ENCODE peak calls at places on chromosomes 1 and 21, in four cellular contexts. S is trophoblast cell, R is H9, U is H1. H is an unnamed sample. For H3K79me2, the result is how much of the 10 kb centered on the place peaks cover.

GRCh38 chr1:182301026-182301436 is 90.6 kb downstream of the GLUL start:
- DNase-seq in S (no peak), R (no peak), U (no peak), H (no peak)

GRCh38 chr1:217673387-217673786 is 42.2 kb downstream of the SPATA17 start:
- DNase-seq in S (no peak), R (no peak), U (no peak), H (no peak)

GRCh38 chr21:33899199-33899598 is 16.4 kb downstream of the ATP5PO start:
- DNase-seq in S (no peak), R (no peak), U (no peak), H (no peak)

GRCh38 chr1:56258395-56258794 is 321.0 kb downstream of the PLPP3 start:
- DNase-seq in S (no peak), R (no peak), U (no peak), H (no peak)

GRCh38 chr1:200038987-200039848 is 11.7 kb downstream of the NR5A2 start:
- DNase-seq in S (no peak), R (peak), U (no peak), H (peak)

GRCh38 chr1:160618763-160619274 is 28.0 kb downstream of the SLAMF1 start:
- DNase-seq in S (no peak), R (no peak), U (no peak), H (peak)

GRCh38 chr1:78743626-78744025 is 94.0 kb downstream of the IFI44 start:
- DNase-seq in S (no peak), R (no peak), U (no peak), H (peak)

GRCh38 chr1:226176870-226177269 is 9.7 kb downstream of the ACBD3 start:
- DNase-seq in S (no peak), R (no peak), U (no peak), H (no peak)

GRCh38 chr1:182054698-182055326 is 6.7 kb downstream of the ZNF648 start:
- DNase-seq in S (no peak), R (no peak), U (no peak), H (peak)

GRCh38 chr1:87904668-87905067 is 576.0 kb downstream of the LMO4 start:
- DNase-seq in S (no peak), R (no peak), U (no peak), H (no peak)

GRCh38 chr1:233386336-233386735 is 58.8 kb downstream of the MAP3K21 start:
- DNase-seq in S (no peak), R (no peak), U (no peak), H (no peak)

GRCh38 chr1:52502789-52503188 is 50.1 kb downstream of the TUT4 start:
- DNase-seq in S (no peak), R (no peak), U (no peak), H (no peak)

GRCh38 chr1:59062743-59063142 is 234.2 kb upstream of the FGGY start:
- DNase-seq in S (no peak), R (no peak), U (no peak), H (peak)

GRCh38 chr1:92968138-92969032 is 7.1 kb upstream of the DIPK1A start:
- DNase-seq in S (no peak), R (no peak), U (no peak), H (peak)

GRCh38 chr1:226061793-226062557 is 541 bp upstream of the H3-3A start:
- DNase-seq in S (peak), R (peak), U (no peak), H (peak)

GRCh38 chr1:223479261-223479660 is 86.0 kb downstream of the CCDC185 start:
- DNase-seq in S (no peak), R (no peak), U (no peak), H (no peak)

GRCh38 chr21:41816583-41817165 is 49.8 kb upstream of the RIPK4 start:
- DNase-seq in S (peak), R (peak), U (peak), H (peak)

GRCh38 chr1:239909894-239910293 is 181.8 kb upstream of the FMN2 start:
- DNase-seq in S (peak), R (no peak), U (no peak), H (no peak)

GRCh38 chr1:53547321-53547720 is 88.1 kb downstream of the DMRTB1 start:
- DNase-seq in S (no peak), R (no peak), U (no peak), H (no peak)

GRCh38 chr1:193185206-193185605 is 1.2 kb downstream of the B3GALT2 start:
- DNase-seq in S (no peak), R (no peak), U (no peak), H (no peak)

GRCh38 chr1:44714944-44715571 is 15.9 kb downstream of the RNU5D-1 start:
- DNase-seq in S (peak), R (peak), U (no peak), H (peak)

GRCh38 chr1:192698731-192699130 is 62.8 kb downstream of the RGS13 start:
- DNase-seq in S (no peak), R (no peak), U (no peak), H (no peak)

GRCh38 chr1:55005351-55006140 is 6.8 kb downstream of the BSND start:
- DNase-seq in S (no peak), R (peak), U (no peak), H (no peak)

GRCh38 chr1:209652873-209653401 is 712 bp upstream of the LAMB3 start:
- DNase-seq in S (peak), R (peak), U (no peak), H (peak)

GRCh38 chr1:176110203-176110602 is 96.9 kb downstream of the COP1 start:
- DNase-seq in S (no peak), R (no peak), U (no peak), H (no peak)

GRCh38 chr1:38041941-38042834 is 4.4 kb downstream of the POU3F1 start:
- DNase-seq in S (no peak), R (no peak), U (no peak), H (no peak)

GRCh38 chr1:231124746-231125145 is 37.1 kb upstream of the TRIM67 start:
- DNase-seq in S (no peak), R (no peak), U (no peak), H (no peak)

GRCh38 chr1:223811634-223812101 is 34.1 kb downstream of the TP53BP2 start:
- DNase-seq in S (no peak), R (no peak), U (no peak), H (peak)

GRCh38 chr21:26148071-26148470 is 22.5 kb downstream of the APP start:
- DNase-seq in S (no peak), R (peak), U (no peak), H (peak)

GRCh38 chr1:218123968-218124367 is 161.1 kb upstream of the RRP15 start:
- DNase-seq in S (no peak), R (peak), U (peak), H (peak)

GRCh38 chr1:35809156-35810095 is 1.6 kb downstream of the AGO4 start:
- DNase-seq in S (no peak), R (no peak), U (no peak), H (no peak)
- H3K79me2 ChIP-seq in S (under half), R (under half), U (under half), H (under half)

GRCh38 chr1:7221823-7222462 is 436.7 kb downstream of the CAMTA1 start:
- DNase-seq in S (no peak), R (no peak), U (no peak), H (no peak)

GRCh38 chr1:7224081-7224534 is 438.9 kb downstream of the CAMTA1 start:
- DNase-seq in S (no peak), R (no peak), U (no peak), H (no peak)

GRCh38 chr1:7220712-7221252 is 435.5 kb downstream of the CAMTA1 start:
- DNase-seq in S (no peak), R (no peak), U (no peak), H (no peak)

GRCh38 chr1:7223334-7224080 is 438.3 kb downstream of the CAMTA1 start:
- DNase-seq in S (no peak), R (no peak), U (no peak), H (no peak)

DNA sequence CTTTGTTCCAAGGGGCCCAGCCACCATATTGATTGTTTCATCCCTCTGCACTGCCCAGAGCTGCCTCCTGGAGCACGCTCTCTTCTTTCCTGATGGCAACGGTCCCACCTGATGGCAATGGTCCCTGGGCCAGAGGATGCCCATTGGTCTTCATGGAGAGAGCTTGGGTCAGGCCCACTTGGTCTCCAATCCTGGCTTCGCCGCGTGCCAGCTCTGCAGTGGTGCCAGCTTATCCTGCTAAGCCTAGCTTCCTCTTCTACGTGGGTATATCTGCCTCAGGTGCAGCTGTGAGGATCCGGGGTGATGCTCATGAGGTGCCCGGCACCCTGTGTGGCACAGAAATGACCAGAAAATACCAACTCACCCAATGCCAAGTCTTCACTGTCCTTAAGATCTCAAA is 437.4 kb downstream of the CAMTA1 start:
- DNase-seq in S (no peak), R (no peak), U (no peak), H (no peak)
- H2BK120ac ChIP-seq in S (no peak), R (no peak), U (no peak), H (no peak)

DNA sequence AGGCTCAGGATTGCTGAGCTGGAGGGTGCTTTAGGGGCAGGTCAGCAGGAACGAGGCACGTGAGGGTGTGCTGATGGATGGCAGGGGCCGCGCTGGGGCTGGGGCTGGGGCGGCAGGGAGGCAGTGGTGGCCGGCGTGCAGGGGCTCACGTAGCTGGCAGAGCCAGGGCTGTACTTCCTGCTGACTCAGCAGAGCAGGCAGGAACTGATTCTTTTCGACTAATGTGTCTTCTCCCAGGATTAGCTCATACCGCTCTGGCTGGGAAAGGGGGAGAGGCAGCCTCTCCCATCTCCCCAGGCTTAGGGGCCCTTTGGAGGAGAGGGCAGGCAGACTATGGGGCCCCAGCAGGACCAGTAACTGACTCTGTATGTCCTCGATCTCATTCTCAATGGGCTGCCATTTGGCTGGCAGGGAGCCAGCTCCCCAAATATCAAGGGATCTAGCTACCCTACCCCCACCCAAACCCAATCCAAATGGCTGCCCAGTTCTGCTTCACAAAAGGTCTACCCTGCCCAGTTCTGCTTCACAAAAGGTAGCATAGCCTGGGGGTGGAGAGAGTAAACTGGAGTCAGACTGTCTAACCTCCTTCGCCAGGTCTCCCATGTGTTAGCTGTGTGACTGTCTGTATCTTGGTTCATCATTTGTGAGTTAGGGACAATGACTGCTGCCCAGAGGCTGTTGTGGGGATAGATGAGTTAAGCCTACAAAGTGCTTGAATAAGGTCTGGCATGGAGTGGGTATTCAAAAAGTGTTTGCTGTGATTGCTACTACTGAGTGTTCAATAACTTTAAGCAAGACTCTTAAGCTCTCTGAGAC is 100.1 kb upstream of the SLC2A1 start:
- DNase-seq in S (no peak), R (peak), U (no peak), H (no peak)
- H3K4ac ChIP-seq in S (peak), R (no peak), U (no peak), H (no peak)

GRCh38 chr1:147569587-147570241 is 28.4 kb downstream of the BCL9 start:
- DNase-seq in S (peak), R (no peak), U (no peak), H (no peak)

GRCh38 chr1:147568551-147568950 is 27.2 kb downstream of the BCL9 start:
- DNase-seq in S (peak), R (no peak), U (no peak), H (peak)

GRCh38 chr1:147570907-147571306 is 29.6 kb downstream of the BCL9 start:
- DNase-seq in S (no peak), R (no peak), U (no peak), H (no peak)

GRCh38 chr1:147565189-147565980 is 24.1 kb downstream of the BCL9 start:
- DNase-seq in S (peak), R (no peak), U (no peak), H (no peak)

DNA sequence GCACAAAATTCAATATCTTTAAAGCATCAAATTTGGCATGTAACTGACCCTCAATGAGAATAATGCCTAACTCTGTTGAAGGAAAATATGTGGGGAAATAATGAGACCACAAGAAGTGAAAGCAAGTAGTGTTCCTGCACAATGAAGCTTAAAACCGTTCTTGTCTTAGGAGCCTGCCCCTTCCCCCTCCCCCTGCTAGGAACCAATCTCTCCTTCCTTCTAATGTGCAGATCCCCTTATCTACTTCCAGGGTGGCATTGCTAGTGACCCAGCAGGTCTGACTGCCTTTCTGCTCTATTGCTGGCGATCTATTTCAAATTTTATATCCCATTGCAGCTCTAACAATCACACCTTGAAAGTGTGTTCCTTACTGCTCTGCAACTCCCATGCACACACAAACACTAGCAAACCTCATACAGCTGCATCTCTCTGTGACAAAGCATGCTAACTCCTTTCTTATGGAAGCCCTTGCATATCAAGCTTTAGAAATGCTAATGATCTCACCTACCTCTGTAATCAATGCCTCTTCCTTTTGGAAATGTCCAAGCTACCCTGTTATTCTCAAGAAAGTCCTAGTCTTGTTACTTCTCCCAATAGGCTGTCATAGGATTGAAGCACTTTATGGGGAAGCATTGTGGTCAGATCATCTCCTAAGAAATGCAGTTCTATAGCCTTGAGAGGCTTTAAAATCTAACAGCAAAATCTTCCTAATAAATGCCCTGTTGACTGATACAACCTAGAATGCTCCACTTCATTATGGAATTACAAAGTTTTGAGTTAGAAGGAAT is 26.5 kb downstream of the BCL9 start:
- DNase-seq in S (no peak), R (peak), U (no peak), H (peak)
- H3K79me2 ChIP-seq in S (under half), R (under half), U (under half), H (under half)

GRCh38 chr1:17161926-17162800 is 42.8 kb upstream of the PADI1 start:
- DNase-seq in S (peak), R (no peak), U (no peak), H (no peak)
- H2BK120ac ChIP-seq in S (no peak), R (no peak), U (no peak), H (no peak)

GRCh38 chr1:148383966-148384365 is 99.1 kb downstream of the PPIAL4G start:
- DNase-seq in S (no peak), R (no peak), U (no peak), H (peak)
- H3K4ac ChIP-seq in S (no peak), R (no peak), U (no peak), H (no peak)

DNA sequence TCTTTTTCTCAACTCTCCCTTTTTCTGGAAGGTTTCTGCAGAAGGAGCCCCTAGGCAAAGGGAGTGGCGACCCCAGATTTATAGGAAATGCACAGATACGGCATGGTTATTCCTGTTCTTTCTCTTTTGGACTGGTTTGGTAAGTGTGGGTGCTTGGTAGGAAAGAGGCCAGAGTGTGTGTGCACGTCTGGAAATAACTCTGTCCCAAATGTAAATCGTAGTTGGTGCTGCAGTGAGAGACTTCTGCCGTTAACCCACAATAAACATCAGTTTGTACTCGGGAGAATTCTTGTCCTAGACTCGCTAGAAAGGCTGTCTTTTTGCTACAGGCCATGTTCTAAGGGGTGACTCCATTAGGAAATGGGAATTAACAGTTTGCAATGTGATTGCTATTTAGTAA is 761 bp downstream of the SLC44A3 start:
- DNase-seq in S (no peak), R (no peak), U (no peak), H (no peak)
- H3K79me2 ChIP-seq in S (under half), R (under half), U (under half), H (under half)

GRCh38 chr1:2476066-2476999 is at the start of gene PLCH2:
- DNase-seq in S (no peak), R (no peak), U (no peak), H (no peak)
- H2BK120ac ChIP-seq in S (no peak), R (no peak), U (no peak), H (no peak)

GRCh38 chr1:91831132-91831930 is 54.6 kb downstream of the TGFBR3 start:
- DNase-seq in S (no peak), R (no peak), U (no peak), H (no peak)

GRCh38 chr1:91829293-91830153 is 56.4 kb downstream of the TGFBR3 start:
- DNase-seq in S (no peak), R (no peak), U (no peak), H (no peak)

GRCh38 chr1:91836307-91837056 is 49.5 kb downstream of the TGFBR3 start:
- DNase-seq in S (peak), R (no peak), U (no peak), H (peak)

GRCh38 chr1:91830242-91831131 is 55.5 kb downstream of the TGFBR3 start:
- DNase-seq in S (no peak), R (no peak), U (no peak), H (peak)

GRCh38 chr1:91835087-91835521 is 50.8 kb downstream of the TGFBR3 start:
- DNase-seq in S (peak), R (no peak), U (no peak), H (peak)
- H3K4ac ChIP-seq in S (no peak), R (no peak), U (no peak), H (no peak)

DNA sequence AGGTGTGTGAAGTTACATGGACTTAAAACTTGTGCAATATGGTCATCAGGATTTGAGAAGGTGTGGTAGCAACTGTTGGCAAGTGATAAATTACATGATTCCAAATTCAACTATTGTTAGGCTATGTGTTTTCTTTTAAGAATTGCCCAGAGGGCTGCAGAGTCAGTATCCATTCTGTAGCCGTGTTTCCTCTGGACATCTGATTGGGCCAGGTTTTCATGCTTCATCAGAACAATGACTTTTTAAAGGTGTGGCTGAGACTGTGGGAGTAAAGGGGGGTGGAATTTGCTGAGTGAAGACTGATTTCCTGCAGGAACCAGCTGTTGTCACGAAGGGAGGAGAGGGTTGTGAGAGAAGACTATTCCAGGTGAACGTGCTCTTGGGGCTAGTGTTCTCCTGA is 1.7 kb upstream of the HRNR start:
- DNase-seq in S (no peak), R (no peak), U (no peak), H (no peak)
- H3K79me2 ChIP-seq in S (under half), R (under half), U (under half), H (under half)